ENCODE peak calls at places on chromosomes 16 and 17, in five cellular contexts. C is stimulated activated memory B cell treated with anti-CD40 and anti-IgM and Interleukin-4, amounts not matched to agents 10 μg/mL and 1 μg/mL and 100 μg/mL, for 72 hours; V is heart right ventricle; Z is activated CD8-positive, alpha-beta T cell treated with anti-CD3 and anti-CD28 coated beads, Interleukin-2, amount 10 ng/mL, durations not matched to agents 7 days and 5 days; X is CD4-positive, CD25-positive, alpha-beta regulatory T cell. Q is an unnamed sample.
A peak's percentile ranks its signal among the peaks of the same experiment; 100 is the strongest.

GRCh38 chr17:72665841-72666518 is 426.5 kb downstream of the SLC39A11 start:
- ATAC-seq in C (no peak), V (no peak), Z (no peak), X (no peak), Q (no peak)

GRCh38 chr17:9273334-9274118 is 252.2 kb downstream of the NTN1 start:
- ATAC-seq in C (no peak), V (peak; percentile 64), Z (peak; percentile 11), X (no peak), Q (peak; percentile 68)

GRCh38 chr17:34025179-34025551 is 229.9 kb upstream of the CCL2 start:
- ATAC-seq in C (no peak), V (no peak), Z (no peak), X (no peak), Q (no peak)

GRCh38 chr17:8709006-8709405 is 35.6 kb downstream of the CCDC42 start:
- ATAC-seq in C (no peak), V (no peak), Z (no peak), X (no peak), Q (no peak)

GRCh38 chr17:80667462-80668277 is 123.0 kb downstream of the RPTOR start:
- ATAC-seq in C (no peak), V (no peak), Z (peak; percentile 73), X (peak; percentile 38), Q (no peak)

GRCh38 chr17:79838541-79839274 is 532 bp downstream of the CBX4 start:
- ATAC-seq in C (peak; percentile 51), V (peak; percentile 19), Z (peak; percentile 18), X (peak; percentile 35), Q (peak; percentile 13)

GRCh38 chr16:65917466-65917865 is 449.0 kb upstream of the CDH5 start:
- ATAC-seq in C (no peak), V (no peak), Z (no peak), X (no peak), Q (no peak)

GRCh38 chr17:66436643-66437042 is 134.2 kb downstream of the PRKCA start:
- ATAC-seq in C (no peak), V (no peak), Z (no peak), X (no peak), Q (no peak)

GRCh38 chr17:28857848-28858360 is 3.1 kb downstream of the ERAL1 start:
- ATAC-seq in C (no peak), V (no peak), Z (no peak), X (no peak), Q (no peak)

GRCh38 chr16:63331111-63331510 is 1294.9 kb upstream of the CDH8 start:
- ATAC-seq in C (no peak), V (no peak), Z (no peak), X (no peak), Q (no peak)

Q was measured in gastroesophageal sphincter.